ENCODE peak calls at places on chromosomes 1 and 21, in five cellular contexts. O, F, E, A and X are unnamed samples.

GRCh38 chr1:53697671-53698380 is 41.1 kb downstream of the GLIS1 start:
- DNase-seq in O (no peak), F (no peak), E (no peak), A (no peak), X (no peak)

GRCh38 chr1:97004054-97004453 is 282.5 kb downstream of the PTBP2 start:
- DNase-seq in O (no peak), F (no peak), E (no peak), A (no peak), X (no peak)

GRCh38 chr1:25766721-25767436 is 33.1 kb upstream of the SELENON start:
- DNase-seq in O (no peak), F (no peak), E (no peak), A (no peak), X (no peak)

GRCh38 chr1:163768581-163768980 is 446.8 kb downstream of the NUF2 start:
- DNase-seq in O (no peak), F (no peak), E (no peak), A (no peak), X (no peak)

GRCh38 chr1:155166373-155167165 is 6.5 kb downstream of the KRTCAP2 start:
- DNase-seq in O (no peak), F (no peak), E (no peak), A (no peak), X (no peak)

GRCh38 chr1:47225430-47226100 is 6.5 kb downstream of the TAL1 start:
- DNase-seq in O (no peak), F (no peak), E (no peak), A (no peak), X (no peak)

GRCh38 chr1:1556505-1556904 is 16.1 kb upstream of the TMEM240 start:
- DNase-seq in O (no peak), F (no peak), E (no peak), A (no peak), X (no peak)

GRCh38 chr1:56920551-56920950 is 45.3 kb downstream of the C8B start:
- DNase-seq in O (no peak), F (no peak), E (no peak), A (no peak), X (no peak)

GRCh38 chr1:69688178-69688577 is 120.5 kb downstream of the LRRC7 start:
- DNase-seq in O (no peak), F (no peak), E (no peak), A (no peak), X (no peak)

GRCh38 chr1:99447716-99448115 is 183.4 kb downstream of the PLPPR4 start:
- DNase-seq in O (no peak), F (no peak), E (no peak), A (no peak), X (no peak)

GRCh38 chr1:79716481-79716880 is 710.0 kb upstream of the ADGRL4 start:
- DNase-seq in O (no peak), F (no peak), E (no peak), A (no peak), X (no peak)

GRCh38 chr21:45146801-45147200 is 72.4 kb downstream of the ADARB1 start:
- DNase-seq in O (no peak), F (no peak), E (no peak), A (no peak), X (no peak)

GRCh38 chr1:67404212-67404620 is 26.0 kb downstream of the SERBP1 start:
- DNase-seq in O (no peak), F (no peak), E (no peak), A (no peak), X (no peak)

GRCh38 chr1:1554926-1555915 is 14.8 kb upstream of the TMEM240 start:
- DNase-seq in O (no peak), F (no peak), E (no peak), A (no peak), X (no peak)

GRCh38 chr1:29671957-29672356 is 435.6 kb downstream of the PTPRU start:
- DNase-seq in O (no peak), F (no peak), E (no peak), A (no peak), X (no peak)

GRCh38 chr1:214862421-214862820 is 220.1 kb upstream of the KCNK2 start:
- DNase-seq in O (no peak), F (no peak), E (no peak), A (no peak), X (no peak)

GRCh38 chr1:23577056-23577985 is 18.0 kb upstream of the ID3 start:
- DNase-seq in O (no peak), F (peak; percentile 81), E (peak; percentile 66), A (no peak), X (peak; percentile 71)

GRCh38 chr1:211625040-211625439 is 46.1 kb upstream of the SLC30A1 start:
- DNase-seq in O (no peak), F (peak; percentile 54), E (no peak), A (no peak), X (peak; percentile 30)

GRCh38 chr1:116945996-116946395 is 36.3 kb downstream of the PTGFRN start:
- DNase-seq in O (no peak), F (no peak), E (no peak), A (no peak), X (no peak)

GRCh38 chr1:174153085-174153824 is 6.1 kb upstream of the RABGAP1L start:
- DNase-seq in O (no peak), F (no peak), E (no peak), A (no peak), X (no peak)

GRCh38 chr1:175802407-175803123 is 59.2 kb upstream of the TNR start:
- DNase-seq in O (no peak), F (no peak), E (no peak), A (no peak), X (no peak)

GRCh38 chr1:41109316-41110263 is 88.1 kb upstream of the SLFNL1 start:
- DNase-seq in O (no peak), F (no peak), E (no peak), A (no peak), X (no peak)

GRCh38 chr1:202628646-202629215 is 81.5 kb downstream of the SYT2 start:
- DNase-seq in O (no peak), F (no peak), E (no peak), A (no peak), X (no peak)